ENCODE peak calls at places on chromosomes 7 and 10, in ten cellular contexts. O, H, V, X, S, M, A, Z, K and D are unnamed samples.
A peak's percentile ranks its signal among the peaks of the same experiment; 100 is the strongest.

GRCh38 chr7:45183711-45184210 is 26.2 kb downstream of the RAMP3 start:
- DNase-seq in S (no peak), V (no peak), O (no peak), K (no peak), H (no peak), X (no peak), A (no peak), Z (no peak), M (no peak), D (no peak)

GRCh38 chr10:116001266-116001857 is 271.6 kb downstream of the GFRA1 start:
- DNase-seq in V (no peak), Z (no peak), X (no peak), K (peak; percentile 17), S (peak; percentile 13), A (no peak), M (peak; percentile 15), H (no peak), O (no peak), D (no peak)

GRCh38 chr7:92641921-92642511 is 51.8 kb upstream of the FAM133B start:
- DNase-seq in S (no peak), Z (no peak), K (no peak), H (no peak), V (no peak), M (no peak), A (peak; percentile 86), O (no peak), X (peak; percentile 77), D (peak; percentile 45)

GRCh38 chr7:85025312-85025756 is 161.5 kb downstream of the SEMA3D start:
- DNase-seq in M (peak; percentile 49), X (no peak), A (no peak), Z (no peak), S (no peak), O (peak; percentile 75), V (no peak), H (no peak), K (peak; percentile 39), D (peak; percentile 66)

GRCh38 chr10:93672890-93673289 is 29.5 kb downstream of the FRA10AC1 start:
- DNase-seq in M (no peak), A (no peak), O (no peak), S (no peak), K (no peak), V (no peak), X (no peak), H (no peak), Z (no peak), D (no peak)

GRCh38 chr7:12111461-12112405 is 99.4 kb upstream of the TMEM106B start:
- DNase-seq in K (no peak), S (peak; percentile 8), X (peak; percentile 21), H (no peak), O (no peak), V (no peak), M (peak; percentile 8), Z (no peak), A (no peak), D (peak; percentile 31)

GRCh38 chr7:102260856-102261255 is 25.8 kb upstream of the SH2B2 start:
- DNase-seq in A (peak; percentile 68), H (no peak), M (no peak), K (peak; percentile 48), Z (no peak), V (no peak), X (peak; percentile 29), O (no peak), S (peak; percentile 60), D (peak; percentile 58)

GRCh38 chr10:6507311-6507710 is 72.8 kb downstream of the PRKCQ start:
- DNase-seq in H (no peak), K (no peak), V (no peak), X (no peak), M (no peak), Z (no peak), S (no peak), A (no peak), O (no peak), D (no peak)

GRCh38 chr7:43458330-43458729 is 124.6 kb upstream of the STK17A start:
- DNase-seq in M (no peak), A (no peak), K (no peak), H (no peak), V (no peak), Z (no peak), S (no peak), X (no peak), O (no peak), D (no peak)

GRCh38 chr7:43458746-43459337 is 124.1 kb upstream of the STK17A start:
- DNase-seq in A (no peak), V (no peak), X (no peak), Z (no peak), M (no peak), S (no peak), O (no peak), K (no peak), H (no peak), D (no peak)

GRCh38 chr7:43454936-43455518 is 127.9 kb upstream of the STK17A start:
- DNase-seq in V (peak; percentile 10), H (peak; percentile 45), O (no peak), S (peak; percentile 65), K (no peak), Z (no peak), M (no peak), A (peak; percentile 42), X (peak; percentile 66), D (peak; percentile 62)

GRCh38 chr7:43460733-43461348 is 122.1 kb upstream of the STK17A start:
- DNase-seq in O (no peak), A (no peak), M (no peak), H (no peak), X (no peak), S (no peak), K (no peak), Z (no peak), V (no peak), D (no peak)

GRCh38 chr7:43456200-43456599 is 126.7 kb upstream of the STK17A start:
- DNase-seq in K (no peak), H (peak; percentile 38), S (peak; percentile 40), V (no peak), A (no peak), Z (no peak), X (no peak), M (no peak), O (no peak), D (no peak)
- TF ChIP-seq CTCF in K (no peak), H (peak; percentile 62), S (peak; percentile 37), V (no peak), A (peak; percentile 10), Z (no peak), X (no peak), M (no peak), O (no peak), D (no peak)

GRCh38 chr10:71985542-71986250 is 21.5 kb downstream of the CHST3 start:
- DNase-seq in S (no peak), V (peak; percentile 59), H (no peak), M (no peak), K (no peak), O (no peak), X (peak; percentile 93), A (peak; percentile 69), Z (no peak), D (peak; percentile 85)
- H3K4me3 ChIP-seq in S (no peak overlapping the region), V (no peak overlapping the region), H (no peak overlapping the region), M (no peak overlapping the region), K (no peak overlapping the region), O (no peak overlapping the region), X (no peak overlapping the region), A (no peak overlapping the region), Z (no peak overlapping the region), D (no peak overlapping the region)

DNA sequence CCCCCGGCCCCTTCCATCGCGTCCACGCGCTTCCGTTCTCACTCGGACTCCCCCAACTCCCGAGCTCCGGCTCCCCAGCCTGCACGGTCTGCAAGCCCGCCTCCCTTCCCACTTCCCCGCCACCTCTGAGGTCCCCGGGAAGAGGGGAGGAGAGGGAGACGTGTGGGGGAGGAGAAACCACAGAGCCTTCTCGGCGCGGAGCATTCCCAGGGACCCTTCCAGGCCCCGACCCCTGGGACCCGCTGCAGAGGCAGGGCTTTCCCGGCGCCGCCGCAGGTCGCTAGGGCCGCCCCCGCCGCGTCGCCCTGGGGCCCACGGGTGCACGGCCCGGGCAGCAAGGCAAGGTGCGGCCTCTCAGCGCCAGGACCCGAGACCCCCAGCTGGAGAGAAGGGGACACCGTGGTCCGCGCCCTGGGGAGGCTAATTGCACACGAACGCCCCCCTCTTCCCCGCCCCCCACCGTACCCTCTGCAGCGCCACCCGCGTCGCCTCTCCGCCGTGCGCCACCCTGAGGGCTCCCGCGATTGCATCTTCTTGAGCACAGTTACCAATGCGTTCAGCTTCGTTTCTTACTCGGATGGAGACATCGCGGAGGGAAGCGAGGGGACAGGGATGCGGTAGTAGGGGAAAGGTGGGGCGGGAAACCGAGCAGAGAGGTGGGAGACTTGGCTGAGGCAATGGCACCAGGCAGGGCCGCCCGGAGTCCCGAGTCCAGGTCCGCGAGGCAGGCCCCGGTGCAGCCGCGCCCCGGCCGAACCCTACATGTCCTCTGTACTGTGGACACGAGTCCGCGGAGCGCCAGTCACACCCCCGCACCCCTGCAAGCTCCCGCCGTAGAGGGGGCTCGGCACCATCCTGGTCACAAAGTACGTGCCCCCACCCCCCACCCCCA is 29.0 kb downstream of the SKIDA1 start:
- DNase-seq in K (peak; percentile 52), H (peak; percentile 68), S (peak; percentile 84), M (peak; percentile 39), A (peak; percentile 25), X (peak; percentile 34), Z (no peak), O (no peak), V (no peak), D (no peak)
- TF ChIP-seq CTCF in K (no peak), H (peak; percentile 76), S (peak; percentile 45), M (peak; percentile 39), A (peak; percentile 33), X (peak; percentile 19), Z (peak; percentile 18), O (no peak), V (peak; percentile 51), D (peak; percentile 46)

GRCh38 chr10:92241501-92241900 is 49.4 kb downstream of the CPEB3 start:
- DNase-seq in K (no peak), X (no peak), S (no peak), V (no peak), Z (no peak), H (no peak), M (no peak), O (no peak), A (no peak), D (no peak)

GRCh38 chr10:92240289-92241157 is 50.4 kb downstream of the CPEB3 start:
- DNase-seq in H (peak; percentile 50), A (peak; percentile 70), Z (peak; percentile 37), M (peak; percentile 82), K (no peak), O (peak; percentile 81), V (peak; percentile 35), X (peak; percentile 64), S (peak; percentile 74), D (peak; percentile 73)

GRCh38 chr10:92241158-92241500 is 49.7 kb downstream of the CPEB3 start:
- DNase-seq in K (peak; percentile 28), X (no peak), M (no peak), Z (no peak), S (peak; percentile 79), O (peak; percentile 25), H (peak; percentile 26), A (peak; percentile 9), V (no peak), D (no peak)

GRCh38 chr10:92242910-92243671 is 47.8 kb downstream of the CPEB3 start:
- DNase-seq in S (peak; percentile 76), M (peak; percentile 63), K (peak; percentile 36), X (peak; percentile 33), H (peak; percentile 48), O (peak; percentile 76), A (peak; percentile 64), Z (no peak), V (no peak), D (peak; percentile 5)

DNA sequence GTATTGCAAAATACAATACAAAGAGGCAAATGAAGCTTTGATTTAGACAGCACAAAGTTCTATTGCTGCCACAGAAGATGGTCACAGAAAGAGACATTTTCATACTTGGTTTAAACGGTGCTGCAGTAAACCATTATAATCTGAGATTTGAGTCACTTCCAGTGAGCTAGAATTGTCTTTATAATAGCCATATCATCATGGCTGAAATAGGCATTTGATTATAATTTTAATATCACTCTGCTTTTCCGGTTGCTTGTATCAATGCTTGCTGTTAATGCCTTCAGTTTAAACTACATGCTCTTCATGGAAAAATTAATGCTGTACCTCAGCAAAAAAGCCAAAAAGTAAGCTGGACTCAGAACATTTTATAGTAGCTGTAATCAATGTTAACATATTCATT is 48.5 kb downstream of the CPEB3 start:
- DNase-seq in K (no peak), A (no peak), V (no peak), S (no peak), M (no peak), H (no peak), Z (no peak), X (no peak), O (no peak), D (no peak)
- H3K4me3 ChIP-seq in K (peak overlapping the region; percentile 79), A (no peak overlapping the region), V (no peak overlapping the region), S (no peak overlapping the region), M (no peak overlapping the region), H (no peak overlapping the region), Z (no peak overlapping the region), X (no peak overlapping the region), O (no peak overlapping the region), D (no peak overlapping the region)